ENCODE peak calls at places on chromosomes 16 and 17, in nine cellular contexts. P, X, T, Y, Z, Q, N, O and K are unnamed samples.

GRCh38 chr16:68234188-68235104 is 1.5 kb downstream of the ESRP2 start:
- DNase-seq in P (no peak), X (no peak), T (no peak), Y (no peak), Z (no peak), Q (peak), N (no peak), O (peak), K (no peak)

GRCh38 chr17:40538936-40539705 is 26.2 kb downstream of the CCR7 start:
- DNase-seq in P (no peak), X (no peak), T (no peak), Y (no peak), Z (no peak), Q (no peak), N (no peak), O (no peak), K (no peak)

GRCh38 chr17:51638909-51639308 is 378.6 kb downstream of the UTP18 start:
- DNase-seq in P (no peak), X (no peak), T (no peak), Y (no peak), Z (no peak), Q (no peak), N (no peak), O (no peak), K (no peak)

GRCh38 chr17:58630883-58631522 is 60.8 kb downstream of the TEX14 start:
- DNase-seq in P (peak), X (peak), T (no peak), Y (no peak), Z (no peak), Q (no peak), N (no peak), O (no peak), K (peak)

GRCh38 chr16:4962716-4963115 is 4.6 kb downstream of the SEC14L5 start:
- DNase-seq in P (no peak), X (no peak), T (no peak), Y (peak), Z (no peak), Q (no peak), N (peak), O (no peak), K (no peak)

GRCh38 chr17:21129023-21129681 is 2.4 kb downstream of the DHRS7B start:
- DNase-seq in P (no peak), X (no peak), T (no peak), Y (peak), Z (no peak), Q (no peak), N (peak), O (peak), K (peak)

GRCh38 chr17:41689497-41690299 is 1.0 kb downstream of the EIF1 start:
- DNase-seq in P (peak), X (no peak), T (no peak), Y (no peak), Z (peak), Q (no peak), N (no peak), O (peak), K (peak)

GRCh38 chr17:16215002-16215272 is 397 bp downstream of the NCOR1 start:
- DNase-seq in P (peak), X (no peak), T (no peak), Y (no peak), Z (peak), Q (peak), N (peak), O (peak), K (peak)

GRCh38 chr17:82298538-82299421 is 18.6 kb downstream of the CD7 start:
- DNase-seq in P (peak), X (no peak), T (no peak), Y (no peak), Z (no peak), Q (no peak), N (no peak), O (no peak), K (no peak)

GRCh38 chr17:80953471-80954315 is 37.9 kb upstream of the CHMP6 start:
- DNase-seq in P (no peak), X (no peak), T (no peak), Y (no peak), Z (no peak), Q (no peak), N (no peak), O (no peak), K (no peak)

GRCh38 chr17:59890720-59891119 is 2.0 kb downstream of the TUBD1 start:
- DNase-seq in P (peak), X (no peak), T (no peak), Y (no peak), Z (no peak), Q (no peak), N (no peak), O (no peak), K (no peak)

GRCh38 chr16:9259914-9260608 is 168.6 kb downstream of the HAPSTR1 start:
- DNase-seq in P (no peak), X (no peak), T (no peak), Y (no peak), Z (no peak), Q (no peak), N (no peak), O (no peak), K (no peak)

GRCh38 chr17:41521574-41522261 is 3.0 kb upstream of the KRT15 start:
- DNase-seq in P (no peak), X (peak), T (no peak), Y (no peak), Z (no peak), Q (peak), N (no peak), O (no peak), K (no peak)

GRCh38 chr17:8965394-8966168 is at the start of gene PIK3R5:
- DNase-seq in P (peak), X (no peak), T (peak), Y (peak), Z (peak), Q (peak), N (no peak), O (peak), K (peak)

GRCh38 chr16:11402051-11402744 is 56.9 kb downstream of the RMI2 start:
- DNase-seq in P (no peak), X (no peak), T (no peak), Y (no peak), Z (no peak), Q (no peak), N (no peak), O (no peak), K (no peak)

GRCh38 chr16:4142268-4142667 is 26.0 kb upstream of the ADCY9 start:
- DNase-seq in P (no peak), X (no peak), T (peak), Y (no peak), Z (peak), Q (no peak), N (no peak), O (no peak), K (no peak)

GRCh38 chr17:69878661-69879060 is 196.4 kb upstream of the KCNJ16 start:
- DNase-seq in P (no peak), X (no peak), T (no peak), Y (no peak), Z (no peak), Q (no peak), N (no peak), O (no peak), K (no peak)